ENCODE peak calls at places on chromosome 3, in five cellular contexts. L is HTR-8/SVneo, V is mesenchymal stem cell, F is NCI-H2171 treated with DMSO at 0.1 percent for 48 hours, Y is Calu3. C is an unnamed sample.

GRCh38 chr3:197800379-197800778 is 9.3 kb downstream of the LRCH3 start:
- DNase-seq in V (peak), Y (no peak), F (no peak), L (no peak), C (no peak)

GRCh38 chr3:139534444-139534812 is 5.1 kb downstream of the RBP1 start:
- DNase-seq in L (peak), F (peak), V (peak), Y (peak), C (no peak)

GRCh38 chr3:161336661-161337060 is 34.7 kb downstream of the SPTSSB start:
- DNase-seq in L (no peak), V (no peak), F (no peak), Y (no peak), C (no peak)

GRCh38 chr3:189838291-189838690 is 207.1 kb downstream of the TP63 start:
- DNase-seq in F (no peak), V (no peak), L (no peak), Y (no peak), C (no peak)

GRCh38 chr3:136787226-136787793 is 31.6 kb upstream of the SLC35G2 start:
- DNase-seq in V (peak), F (peak), L (no peak), Y (peak), C (no peak)

GRCh38 chr3:184334470-184335158 is 2.8 kb upstream of the FAM131A start:
- DNase-seq in V (peak), L (no peak), Y (peak), F (no peak), C (peak)

GRCh38 chr3:140103166-140103565 is 168.2 kb downstream of the CLSTN2 start:
- DNase-seq in F (no peak), V (no peak), Y (no peak), L (no peak), C (no peak)

GRCh38 chr3:188520466-188520865 is 366.5 kb downstream of the LPP start:
- DNase-seq in F (no peak), V (no peak), L (no peak), Y (no peak), C (no peak)

GRCh38 chr3:60440869-60441268 is 810.4 kb downstream of the FHIT start:
- DNase-seq in L (no peak), F (no peak), V (no peak), Y (no peak), C (no peak)

GRCh38 chr3:72490688-72491430 is 357.4 kb downstream of the SHQ1 start:
- DNase-seq in Y (no peak), V (no peak), F (no peak), L (no peak), C (no peak)

GRCh38 chr3:43253294-43253693 is 33.0 kb upstream of the SNRK start:
- DNase-seq in F (no peak), V (no peak), L (no peak), Y (no peak), C (no peak)

GRCh38 chr3:52431459-52432223 is 13.3 kb downstream of the SEMA3G start:
- DNase-seq in V (no peak), F (no peak), Y (no peak), L (no peak), C (no peak)

GRCh38 chr3:76039431-76039830 is 254.1 kb upstream of the ZNF717 start:
- DNase-seq in L (no peak), F (no peak), V (peak), Y (no peak), C (no peak)

GRCh38 chr3:59106085-59106629 is 56.3 kb upstream of the CFAP20DC start:
- DNase-seq in Y (no peak), V (no peak), F (no peak), L (no peak), C (peak)

GRCh38 chr3:153142961-153143360 is 19.1 kb upstream of the RAP2B start:
- DNase-seq in L (no peak), Y (no peak), F (no peak), V (no peak), C (no peak)

C was measured in small intestine.